ENCODE peak calls at places on chromosomes 6 and 20, in ten cellular contexts. One of them, this sample, is unnamed.

GRCh38 chr6:14520536-14520935 is 403.0 kb downstream of the CD83 start:
- DNase-seq in CD8-positive, alpha-beta memory T cell: no peak
- DNase-seq in neural progenitor cell: no peak
- DNase-seq in right cardiac atrium: no peak
- DNase-seq in GM23248: no peak
- DNase-seq in HFFc6: no peak
- DNase-seq in retina: no peak
- DNase-seq in NCI-H1105: no peak
- DNase-seq in C1 segment of cervical spinal cord: no peak
- DNase-seq in activated T-cell treated with anti-CD3 and anti-CD28 coated beads, Interleukin-2, amount 50 U/mL, for 72 hours: no peak
- DNase-seq in this sample: no peak

GRCh38 chr6:112571886-112572285 is 224.8 kb downstream of the RFPL4B start:
- DNase-seq in HFFc6: peak; percentile 50
- DNase-seq in C1 segment of cervical spinal cord: no peak
- DNase-seq in right cardiac atrium: no peak
- DNase-seq in NCI-H1105: no peak
- DNase-seq in CD8-positive, alpha-beta memory T cell: no peak
- DNase-seq in retina: no peak
- DNase-seq in activated T-cell treated with anti-CD3 and anti-CD28 coated beads, Interleukin-2, amount 50 U/mL, for 72 hours: no peak
- DNase-seq in GM23248: peak; percentile 78
- DNase-seq in neural progenitor cell: no peak
- DNase-seq in this sample: no peak

GRCh38 chr6:106560966-106561740 is 68.1 kb downstream of the RTN4IP1 start:
- DNase-seq in right cardiac atrium: no peak
- DNase-seq in CD8-positive, alpha-beta memory T cell: no peak
- DNase-seq in HFFc6: peak; percentile 42
- DNase-seq in GM23248: peak; percentile 90
- DNase-seq in retina: no peak
- DNase-seq in C1 segment of cervical spinal cord: no peak
- DNase-seq in activated T-cell treated with anti-CD3 and anti-CD28 coated beads, Interleukin-2, amount 50 U/mL, for 72 hours: no peak
- DNase-seq in NCI-H1105: no peak
- DNase-seq in neural progenitor cell: no peak
- DNase-seq in this sample: no peak

GRCh38 chr6:109056661-109057060 is 38.0 kb downstream of the SESN1 start:
- DNase-seq in C1 segment of cervical spinal cord: no peak
- DNase-seq in retina: no peak
- DNase-seq in right cardiac atrium: no peak
- DNase-seq in GM23248: no peak
- DNase-seq in neural progenitor cell: no peak
- DNase-seq in activated T-cell treated with anti-CD3 and anti-CD28 coated beads, Interleukin-2, amount 50 U/mL, for 72 hours: no peak
- DNase-seq in NCI-H1105: no peak
- DNase-seq in HFFc6: no peak
- DNase-seq in CD8-positive, alpha-beta memory T cell: no peak
- DNase-seq in this sample: no peak

GRCh38 chr6:168326294-168327261 is 7.0 kb upstream of the DACT2 start:
- DNase-seq in HFFc6: no peak
- DNase-seq in C1 segment of cervical spinal cord: no peak
- DNase-seq in neural progenitor cell: peak; percentile 47
- DNase-seq in right cardiac atrium: peak; percentile 55
- DNase-seq in CD8-positive, alpha-beta memory T cell: no peak
- DNase-seq in retina: peak; percentile 32
- DNase-seq in NCI-H1105: no peak
- DNase-seq in activated T-cell treated with anti-CD3 and anti-CD28 coated beads, Interleukin-2, amount 50 U/mL, for 72 hours: no peak
- DNase-seq in GM23248: no peak
- DNase-seq in this sample: no peak

GRCh38 chr6:25296980-25297379 is 17.8 kb downstream of the CARMIL1 start:
- DNase-seq in C1 segment of cervical spinal cord: no peak
- DNase-seq in activated T-cell treated with anti-CD3 and anti-CD28 coated beads, Interleukin-2, amount 50 U/mL, for 72 hours: no peak
- DNase-seq in NCI-H1105: no peak
- DNase-seq in HFFc6: no peak
- DNase-seq in CD8-positive, alpha-beta memory T cell: no peak
- DNase-seq in retina: no peak
- DNase-seq in neural progenitor cell: no peak
- DNase-seq in GM23248: peak; percentile 36
- DNase-seq in right cardiac atrium: peak; percentile 76
- DNase-seq in this sample: no peak

GRCh38 chr6:40845588-40845987 is 193.4 kb downstream of the UNC5CL start:
- DNase-seq in activated T-cell treated with anti-CD3 and anti-CD28 coated beads, Interleukin-2, amount 50 U/mL, for 72 hours: peak; percentile 13
- DNase-seq in NCI-H1105: no peak
- DNase-seq in C1 segment of cervical spinal cord: no peak
- DNase-seq in right cardiac atrium: peak; percentile 62
- DNase-seq in neural progenitor cell: peak; percentile 78
- DNase-seq in GM23248: peak; percentile 55
- DNase-seq in CD8-positive, alpha-beta memory T cell: no peak
- DNase-seq in HFFc6: peak; percentile 42
- DNase-seq in retina: peak; percentile 65
- DNase-seq in this sample: peak; percentile 40

GRCh38 chr6:108260126-108260808 is 573 bp downstream of the SNX3 start:
- DNase-seq in activated T-cell treated with anti-CD3 and anti-CD28 coated beads, Interleukin-2, amount 50 U/mL, for 72 hours: peak; percentile 27
- DNase-seq in GM23248: peak; percentile 68
- DNase-seq in CD8-positive, alpha-beta memory T cell: no peak
- DNase-seq in neural progenitor cell: peak; percentile 65
- DNase-seq in right cardiac atrium: peak; percentile 78
- DNase-seq in retina: no peak
- DNase-seq in NCI-H1105: peak; percentile 31
- DNase-seq in HFFc6: peak; percentile 22
- DNase-seq in C1 segment of cervical spinal cord: peak; percentile 83
- DNase-seq in this sample: no peak

GRCh38 chr6:135592276-135592675 is 94.7 kb upstream of the AHI1 start:
- DNase-seq in CD8-positive, alpha-beta memory T cell: no peak
- DNase-seq in GM23248: no peak
- DNase-seq in retina: no peak
- DNase-seq in right cardiac atrium: no peak
- DNase-seq in neural progenitor cell: no peak
- DNase-seq in activated T-cell treated with anti-CD3 and anti-CD28 coated beads, Interleukin-2, amount 50 U/mL, for 72 hours: no peak
- DNase-seq in HFFc6: peak; percentile 36
- DNase-seq in C1 segment of cervical spinal cord: no peak
- DNase-seq in NCI-H1105: no peak
- DNase-seq in this sample: no peak

GRCh38 chr6:105364243-105364642 is 38.6 kb downstream of the PREP start:
- DNase-seq in NCI-H1105: no peak
- DNase-seq in CD8-positive, alpha-beta memory T cell: no peak
- DNase-seq in activated T-cell treated with anti-CD3 and anti-CD28 coated beads, Interleukin-2, amount 50 U/mL, for 72 hours: no peak
- DNase-seq in GM23248: no peak
- DNase-seq in C1 segment of cervical spinal cord: no peak
- DNase-seq in retina: no peak
- DNase-seq in neural progenitor cell: no peak
- DNase-seq in right cardiac atrium: no peak
- DNase-seq in HFFc6: no peak
- DNase-seq in this sample: no peak

GRCh38 chr6:130076512-130076911 is 58.1 kb downstream of the L3MBTL3 start:
- DNase-seq in HFFc6: peak; percentile 8
- DNase-seq in right cardiac atrium: no peak
- DNase-seq in GM23248: peak; percentile 15
- DNase-seq in activated T-cell treated with anti-CD3 and anti-CD28 coated beads, Interleukin-2, amount 50 U/mL, for 72 hours: no peak
- DNase-seq in retina: no peak
- DNase-seq in neural progenitor cell: no peak
- DNase-seq in NCI-H1105: no peak
- DNase-seq in CD8-positive, alpha-beta memory T cell: no peak
- DNase-seq in C1 segment of cervical spinal cord: no peak
- DNase-seq in this sample: no peak

GRCh38 chr6:32050562-32050961 is 12.3 kb downstream of the CYP21A2 start:
- DNase-seq in NCI-H1105: no peak
- DNase-seq in retina: no peak
- DNase-seq in neural progenitor cell: no peak
- DNase-seq in C1 segment of cervical spinal cord: no peak
- DNase-seq in HFFc6: no peak
- DNase-seq in GM23248: no peak
- DNase-seq in right cardiac atrium: peak; percentile 30
- DNase-seq in activated T-cell treated with anti-CD3 and anti-CD28 coated beads, Interleukin-2, amount 50 U/mL, for 72 hours: no peak
- DNase-seq in CD8-positive, alpha-beta memory T cell: no peak
- DNase-seq in this sample: no peak

GRCh38 chr6:79570802-79571367 is 33.7 kb upstream of the LCA5 start:
- DNase-seq in retina: peak; percentile 64
- DNase-seq in GM23248: peak; percentile 59
- DNase-seq in NCI-H1105: peak; percentile 77
- DNase-seq in neural progenitor cell: no peak
- DNase-seq in CD8-positive, alpha-beta memory T cell: peak; percentile 33
- DNase-seq in activated T-cell treated with anti-CD3 and anti-CD28 coated beads, Interleukin-2, amount 50 U/mL, for 72 hours: peak; percentile 3
- DNase-seq in C1 segment of cervical spinal cord: no peak
- DNase-seq in right cardiac atrium: no peak
- DNase-seq in HFFc6: peak; percentile 18
- DNase-seq in this sample: peak; percentile 55

GRCh38 chr6:41780623-41781301 is at the start of gene PRICKLE4:
- DNase-seq in GM23248: peak; percentile 47
- DNase-seq in HFFc6: no peak
- DNase-seq in neural progenitor cell: peak; percentile 69
- DNase-seq in activated T-cell treated with anti-CD3 and anti-CD28 coated beads, Interleukin-2, amount 50 U/mL, for 72 hours: peak; percentile 17
- DNase-seq in C1 segment of cervical spinal cord: no peak
- DNase-seq in CD8-positive, alpha-beta memory T cell: no peak
- DNase-seq in retina: peak; percentile 39
- DNase-seq in NCI-H1105: peak; percentile 35
- DNase-seq in right cardiac atrium: peak; percentile 87
- DNase-seq in this sample: no peak

GRCh38 chr6:37630281-37630799 is 67.3 kb downstream of the MDGA1 start:
- DNase-seq in NCI-H1105: no peak
- DNase-seq in HFFc6: peak; percentile 99
- DNase-seq in CD8-positive, alpha-beta memory T cell: no peak
- DNase-seq in retina: no peak
- DNase-seq in right cardiac atrium: no peak
- DNase-seq in C1 segment of cervical spinal cord: no peak
- DNase-seq in activated T-cell treated with anti-CD3 and anti-CD28 coated beads, Interleukin-2, amount 50 U/mL, for 72 hours: no peak
- DNase-seq in GM23248: peak; percentile 99
- DNase-seq in neural progenitor cell: no peak
- DNase-seq in this sample: no peak

GRCh38 chr20:35564905-35565304 is 23.0 kb downstream of the ERGIC3 start:
- DNase-seq in C1 segment of cervical spinal cord: no peak
- DNase-seq in activated T-cell treated with anti-CD3 and anti-CD28 coated beads, Interleukin-2, amount 50 U/mL, for 72 hours: no peak
- DNase-seq in GM23248: no peak
- DNase-seq in right cardiac atrium: no peak
- DNase-seq in HFFc6: no peak
- DNase-seq in NCI-H1105: no peak
- DNase-seq in neural progenitor cell: no peak
- DNase-seq in retina: no peak
- DNase-seq in CD8-positive, alpha-beta memory T cell: no peak
- DNase-seq in this sample: no peak

GRCh38 chr6:88870728-88871330 is 92.6 kb downstream of the RNGTT start:
- DNase-seq in retina: peak; percentile 39
- DNase-seq in right cardiac atrium: no peak
- DNase-seq in GM23248: peak; percentile 70
- DNase-seq in neural progenitor cell: peak; percentile 71
- DNase-seq in C1 segment of cervical spinal cord: no peak
- DNase-seq in activated T-cell treated with anti-CD3 and anti-CD28 coated beads, Interleukin-2, amount 50 U/mL, for 72 hours: peak; percentile 40
- DNase-seq in NCI-H1105: peak; percentile 49
- DNase-seq in HFFc6: peak; percentile 55
- DNase-seq in CD8-positive, alpha-beta memory T cell: peak; percentile 31
- DNase-seq in this sample: peak; percentile 42

GRCh38 chr6:23045280-23045679 is 475.9 kb downstream of the HDGFL1 start:
- DNase-seq in CD8-positive, alpha-beta memory T cell: no peak
- DNase-seq in NCI-H1105: no peak
- DNase-seq in GM23248: no peak
- DNase-seq in neural progenitor cell: no peak
- DNase-seq in HFFc6: no peak
- DNase-seq in right cardiac atrium: no peak
- DNase-seq in activated T-cell treated with anti-CD3 and anti-CD28 coated beads, Interleukin-2, amount 50 U/mL, for 72 hours: no peak
- DNase-seq in retina: no peak
- DNase-seq in C1 segment of cervical spinal cord: no peak
- DNase-seq in this sample: no peak

GRCh38 chr20:36950432-36951197 is 893 bp downstream of the SAMHD1 start:
- DNase-seq in CD8-positive, alpha-beta memory T cell: peak; percentile 69
- DNase-seq in HFFc6: peak; percentile 23
- DNase-seq in right cardiac atrium: peak; percentile 81
- DNase-seq in GM23248: peak; percentile 59
- DNase-seq in NCI-H1105: no peak
- DNase-seq in neural progenitor cell: peak; percentile 44
- DNase-seq in activated T-cell treated with anti-CD3 and anti-CD28 coated beads, Interleukin-2, amount 50 U/mL, for 72 hours: peak; percentile 29
- DNase-seq in C1 segment of cervical spinal cord: no peak
- DNase-seq in retina: no peak
- DNase-seq in this sample: no peak